ENCODE peak calls at places on chromosomes 16 and 17, in four cellular contexts. One of them, this sample, is unnamed. For H3K4me1, the result is how much of the 10 kb centered on the place peaks cover.

GRCh38 chr16:65789148-65789545 is 577.3 kb upstream of the CDH5 start:
- DNase-seq in PC-9: no peak
- DNase-seq in adipocyte: no peak
- DNase-seq in cardiac muscle cell: no peak
- DNase-seq in this sample: no peak

GRCh38 chr17:8189041-8189710 is 804 bp downstream of the BORCS6 start:
- DNase-seq in cardiac muscle cell: no peak
- DNase-seq in adipocyte: no peak
- DNase-seq in PC-9: no peak
- DNase-seq in this sample: peak

GRCh38 chr16:62034236-62035114 is 1.8 kb downstream of the CDH8 start:
- DNase-seq in PC-9: no peak
- DNase-seq in adipocyte: no peak
- DNase-seq in cardiac muscle cell: peak
- DNase-seq in this sample: no peak

GRCh38 chr16:63628812-63629211 is 1493.1 kb downstream of the CDH11 start:
- DNase-seq in cardiac muscle cell: no peak
- DNase-seq in PC-9: no peak
- DNase-seq in adipocyte: no peak
- DNase-seq in this sample: no peak

GRCh38 chr16:6207124-6207523 is 1109.5 kb upstream of the EEF2KMT start:
- DNase-seq in adipocyte: no peak
- DNase-seq in cardiac muscle cell: no peak
- DNase-seq in PC-9: no peak
- DNase-seq in this sample: no peak

GRCh38 chr16:24896439-24896838 is 50.7 kb downstream of the SLC5A11 start:
- DNase-seq in PC-9: no peak
- DNase-seq in adipocyte: no peak
- DNase-seq in cardiac muscle cell: no peak
- DNase-seq in this sample: no peak

GRCh38 chr16:31466381-31466841 is 5.5 kb upstream of the TGFB1I1 start:
- DNase-seq in adipocyte: no peak
- DNase-seq in PC-9: no peak
- DNase-seq in cardiac muscle cell: no peak
- DNase-seq in this sample: no peak

GRCh38 chr17:76968707-76969597 is 100.7 kb downstream of the MGAT5B start:
- DNase-seq in cardiac muscle cell: peak
- DNase-seq in PC-9: peak
- DNase-seq in adipocyte: peak
- DNase-seq in this sample: peak

GRCh38 chr16:77761204-77761603 is 27.2 kb upstream of the VAT1L start:
- DNase-seq in adipocyte: no peak
- DNase-seq in PC-9: no peak
- DNase-seq in cardiac muscle cell: peak
- DNase-seq in this sample: no peak

GRCh38 chr17:47704116-47704515 is 10.2 kb downstream of the TBKBP1 start:
- DNase-seq in cardiac muscle cell: no peak
- DNase-seq in PC-9: no peak
- DNase-seq in adipocyte: no peak
- DNase-seq in this sample: no peak

GRCh38 chr16:67857547-67858233 is 10.2 kb upstream of the CENPT start:
- DNase-seq in adipocyte: peak
- DNase-seq in cardiac muscle cell: no peak
- DNase-seq in PC-9: peak
- DNase-seq in this sample: no peak

GRCh38 chr16:67861877-67862276 is 11.0 kb upstream of the EDC4 start:
- DNase-seq in PC-9: no peak
- DNase-seq in adipocyte: no peak
- DNase-seq in cardiac muscle cell: no peak
- DNase-seq in this sample: no peak

GRCh38 chr16:67858448-67858993 is 11.0 kb upstream of the CENPT start:
- DNase-seq in cardiac muscle cell: no peak
- DNase-seq in PC-9: no peak
- DNase-seq in adipocyte: peak
- DNase-seq in this sample: no peak

GRCh38 chr16:67862623-67863583 is 9.9 kb upstream of the EDC4 start:
- DNase-seq in cardiac muscle cell: peak
- DNase-seq in PC-9: no peak
- DNase-seq in adipocyte: peak
- DNase-seq in this sample: no peak

DNA sequence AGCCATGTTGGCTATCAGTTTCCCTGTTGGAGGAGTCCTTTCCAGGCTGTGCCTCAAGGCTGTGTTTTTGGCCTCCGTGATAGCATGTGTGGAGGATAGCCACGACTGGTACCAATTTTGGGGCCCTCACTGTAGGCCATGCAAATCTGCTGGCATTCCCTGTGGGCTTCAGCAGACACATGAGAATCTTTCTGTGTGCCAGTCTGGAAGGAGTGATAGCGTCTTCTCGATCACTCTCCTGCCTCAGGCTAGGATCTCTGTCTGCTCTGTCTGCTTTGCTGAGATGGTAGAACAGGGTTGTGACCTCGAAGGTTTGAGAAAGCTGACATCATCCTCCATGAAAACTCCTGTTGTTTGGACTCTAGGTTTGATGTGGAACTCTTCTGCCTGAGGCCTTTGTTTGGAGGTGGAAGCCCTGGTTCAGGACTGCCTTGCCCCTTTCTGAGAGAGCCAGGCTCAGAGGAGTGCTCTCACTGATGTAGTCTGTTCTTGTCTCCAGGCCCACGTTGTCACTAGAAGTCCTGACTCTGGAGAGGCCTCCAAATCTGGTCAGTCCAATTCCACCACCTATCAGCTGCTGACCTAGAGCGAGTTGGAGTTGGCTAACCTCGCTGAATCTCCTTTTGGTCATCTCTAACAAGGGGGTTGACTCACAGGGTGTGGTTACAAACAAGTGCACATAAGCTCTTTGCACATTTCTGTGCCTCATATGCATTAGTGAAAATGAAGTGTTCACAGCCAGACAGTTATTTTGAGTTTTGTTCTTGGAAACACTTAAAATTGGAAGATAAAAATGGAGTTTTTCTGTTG is 12.1 kb upstream of the EDC4 start:
- DNase-seq in cardiac muscle cell: no peak
- DNase-seq in PC-9: no peak
- DNase-seq in adipocyte: peak
- DNase-seq in this sample: no peak
- H3K4me1 ChIP-seq in cardiac muscle cell: under half
- H3K4me1 ChIP-seq in PC-9: under half
- H3K4me1 ChIP-seq in adipocyte: half or more
- H3K4me1 ChIP-seq in this sample: under half

DNA sequence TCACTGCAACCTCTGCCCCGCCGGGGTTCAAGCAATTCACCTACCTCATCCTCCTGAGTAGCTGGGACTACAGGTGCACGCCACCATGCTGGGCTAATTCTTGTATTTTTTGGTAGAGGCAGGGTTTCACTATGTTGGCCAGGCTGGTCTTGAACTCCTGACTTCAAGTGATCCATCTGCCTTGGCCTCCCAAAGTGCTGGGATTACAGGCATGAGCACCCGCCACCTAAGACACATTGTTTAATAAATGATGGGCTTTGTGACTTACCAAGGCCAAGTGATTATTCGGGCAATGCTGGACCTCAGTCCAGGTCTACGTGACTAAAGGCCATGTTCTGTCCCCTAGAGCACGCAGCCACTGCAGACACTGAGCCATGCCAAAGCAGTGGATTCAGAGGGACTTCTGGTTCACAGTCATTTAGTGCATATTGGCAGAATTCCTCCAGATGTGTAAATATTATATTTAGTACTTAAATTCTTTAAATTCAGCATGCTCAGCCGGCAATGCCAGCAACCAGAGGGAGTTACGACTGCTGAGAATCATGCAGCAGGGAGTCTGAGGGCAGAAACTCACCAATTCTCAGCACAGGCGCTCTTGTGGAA is 4.8 kb upstream of the ERCC4 start:
- DNase-seq in PC-9: no peak
- DNase-seq in cardiac muscle cell: no peak
- DNase-seq in adipocyte: no peak
- DNase-seq in this sample: no peak
- H3K4me3 ChIP-seq in PC-9: no peak
- H3K4me3 ChIP-seq in cardiac muscle cell: no peak
- H3K4me3 ChIP-seq in adipocyte: no peak
- H3K4me3 ChIP-seq in this sample: no peak

GRCh38 chr16:70692130-70692470 is 6.2 kb upstream of the MTSS2 start:
- DNase-seq in adipocyte: no peak
- DNase-seq in cardiac muscle cell: no peak
- DNase-seq in PC-9: no peak
- DNase-seq in this sample: no peak
- H3K4me1 ChIP-seq in adipocyte: half or more
- H3K4me1 ChIP-seq in cardiac muscle cell: half or more
- H3K4me1 ChIP-seq in PC-9: half or more
- H3K4me1 ChIP-seq in this sample: under half

GRCh38 chr16:4381935-4382794 is 10.5 kb downstream of the VASN start:
- DNase-seq in PC-9: no peak
- DNase-seq in cardiac muscle cell: no peak
- DNase-seq in adipocyte: no peak
- DNase-seq in this sample: no peak
- H3K4me3 ChIP-seq in PC-9: no peak
- H3K4me3 ChIP-seq in cardiac muscle cell: no peak
- H3K4me3 ChIP-seq in adipocyte: no peak
- H3K4me3 ChIP-seq in this sample: no peak

GRCh38 chr17:16181581-16181980 is 33.8 kb downstream of the NCOR1 start:
- DNase-seq in PC-9: no peak
- DNase-seq in cardiac muscle cell: no peak
- DNase-seq in adipocyte: no peak
- DNase-seq in this sample: no peak
- H3K4me1 ChIP-seq in PC-9: under half
- H3K4me1 ChIP-seq in cardiac muscle cell: under half
- H3K4me1 ChIP-seq in adipocyte: under half
- H3K4me1 ChIP-seq in this sample: under half

GRCh38 chr17:50906443-50906842 is 40.3 kb upstream of the TOB1 start:
- DNase-seq in adipocyte: no peak
- DNase-seq in PC-9: no peak
- DNase-seq in cardiac muscle cell: no peak
- DNase-seq in this sample: no peak

GRCh38 chr17:50909765-50910661 is 43.9 kb upstream of the TOB1 start:
- DNase-seq in cardiac muscle cell: no peak
- DNase-seq in PC-9: no peak
- DNase-seq in adipocyte: no peak
- DNase-seq in this sample: peak

GRCh38 chr17:50911450-50911849 is 45.3 kb upstream of the TOB1 start:
- DNase-seq in adipocyte: no peak
- DNase-seq in cardiac muscle cell: no peak
- DNase-seq in PC-9: no peak
- DNase-seq in this sample: no peak

GRCh38 chr17:50908140-50908859 is 42.1 kb upstream of the TOB1 start:
- DNase-seq in PC-9: no peak
- DNase-seq in cardiac muscle cell: no peak
- DNase-seq in adipocyte: no peak
- DNase-seq in this sample: no peak

DNA sequence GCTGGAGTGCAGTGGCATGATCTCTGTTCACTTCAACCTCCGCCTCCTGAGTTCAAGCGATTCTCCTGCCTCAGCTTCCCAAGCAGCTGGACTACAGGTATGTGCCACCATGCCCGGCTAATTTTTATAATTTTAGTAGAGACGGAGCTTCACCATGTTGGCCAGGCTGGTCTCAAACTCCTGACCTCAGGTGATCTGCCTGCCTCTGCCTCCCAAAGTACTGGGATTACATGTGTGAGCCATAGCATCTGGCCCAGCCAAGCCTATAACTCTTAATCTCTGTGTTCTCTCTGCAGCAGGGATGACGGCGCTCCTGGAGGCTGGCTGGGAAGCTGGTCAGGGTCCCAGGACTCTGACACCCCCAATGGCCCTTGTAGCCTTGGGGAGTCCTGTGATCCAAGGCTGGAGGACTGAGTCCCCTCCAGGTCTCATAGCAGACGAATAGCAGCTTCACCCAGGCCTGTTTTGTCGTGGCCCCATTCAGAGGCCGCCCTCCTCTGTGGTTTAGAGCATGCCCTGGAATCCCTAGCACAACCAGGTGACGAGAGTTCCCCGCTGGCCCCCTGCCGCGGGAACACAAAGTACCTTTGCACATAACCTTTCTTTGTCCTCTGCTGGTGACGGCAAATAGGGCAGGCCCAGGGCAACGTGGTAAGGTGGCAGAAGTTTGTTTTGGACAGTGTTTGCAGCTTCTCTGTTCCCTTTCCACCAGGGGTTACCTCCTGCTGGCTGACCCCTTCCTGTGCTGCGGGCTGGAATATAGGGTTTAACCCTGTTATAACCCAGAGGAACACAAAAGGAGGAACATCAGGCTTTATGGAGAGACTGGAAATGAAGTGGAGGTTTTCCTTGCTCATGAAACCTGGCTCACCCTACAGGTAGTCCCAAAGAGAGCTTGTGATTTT is 43.0 kb upstream of the TOB1 start:
- DNase-seq in adipocyte: no peak
- DNase-seq in cardiac muscle cell: peak
- DNase-seq in PC-9: no peak
- DNase-seq in this sample: peak
- H3K4me3 ChIP-seq in adipocyte: no peak
- H3K4me3 ChIP-seq in cardiac muscle cell: no peak
- H3K4me3 ChIP-seq in PC-9: no peak
- H3K4me3 ChIP-seq in this sample: no peak

GRCh38 chr17:59626756-59627155 is 7.1 kb downstream of the CLTC start:
- DNase-seq in PC-9: no peak
- DNase-seq in adipocyte: no peak
- DNase-seq in cardiac muscle cell: no peak
- DNase-seq in this sample: no peak

GRCh38 chr17:59631221-59631720 is 11.6 kb downstream of the CLTC start:
- DNase-seq in adipocyte: peak
- DNase-seq in PC-9: no peak
- DNase-seq in cardiac muscle cell: no peak
- DNase-seq in this sample: no peak

GRCh38 chr17:59627770-59628171 is 8.1 kb downstream of the CLTC start:
- DNase-seq in PC-9: no peak
- DNase-seq in cardiac muscle cell: no peak
- DNase-seq in adipocyte: peak
- DNase-seq in this sample: no peak

GRCh38 chr17:59623151-59623550 is 3.5 kb downstream of the CLTC start:
- DNase-seq in PC-9: no peak
- DNase-seq in cardiac muscle cell: no peak
- DNase-seq in adipocyte: peak
- DNase-seq in this sample: no peak

DNA sequence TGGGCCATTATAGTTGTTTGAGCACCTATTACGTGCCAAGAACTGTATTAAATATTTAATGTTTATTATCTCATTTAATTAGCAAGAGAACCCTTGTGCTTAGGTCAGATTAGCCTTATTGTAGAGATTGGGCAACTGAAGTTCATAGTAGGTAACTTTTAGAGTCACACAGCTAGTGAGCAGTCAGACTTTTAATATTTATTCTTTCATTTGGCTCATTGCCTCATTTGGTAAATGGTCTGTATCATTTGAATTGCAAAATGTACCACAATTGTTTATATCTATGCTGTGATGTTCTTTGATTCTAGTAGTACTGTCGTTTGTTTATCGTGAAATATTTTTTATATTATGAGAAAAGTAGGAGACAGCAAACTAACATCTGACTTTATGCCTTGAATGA is 7.6 kb downstream of the CLTC start:
- DNase-seq in cardiac muscle cell: no peak
- DNase-seq in adipocyte: peak
- DNase-seq in PC-9: no peak
- DNase-seq in this sample: no peak
- H3K4me1 ChIP-seq in cardiac muscle cell: under half
- H3K4me1 ChIP-seq in adipocyte: under half
- H3K4me1 ChIP-seq in PC-9: under half
- H3K4me1 ChIP-seq in this sample: under half